ENCODE peak calls at places on chromosomes 13 and 19, in eight cellular contexts. M is fibroblast of mammary gland, F is ovary, J is IMR-90, G is GM23338, N is transverse colon, K is neural crest cell, X is WTC11. P is an unnamed sample.

GRCh38 chr19:41995959-41996797 is 2.1 kb upstream of the ATP1A3 start:
- DNase-seq in K (peak; percentile 49), N (no peak), F (no peak), J (no peak), X (peak; percentile 74), G (peak; percentile 98), M (no peak), P (no peak)

GRCh38 chr19:21603431-21604153 is 98.2 kb downstream of the ZNF429 start:
- DNase-seq in G (peak; percentile 61), J (no peak), M (no peak), X (no peak), K (no peak), F (no peak), N (no peak), P (no peak)

GRCh38 chr13:40961224-40961623 is 57.9 kb downstream of the ELF1 start:
- DNase-seq in N (no peak), K (no peak), J (no peak), M (no peak), X (no peak), F (no peak), G (no peak), P (no peak)

GRCh38 chr13:94139393-94139995 is 340.0 kb downstream of the DCT start:
- DNase-seq in J (peak; percentile 65), G (no peak), M (no peak), K (no peak), X (no peak), N (no peak), F (no peak), P (no peak)

GRCh38 chr19:38684078-38684861 is 36.8 kb downstream of the ACTN4 start:
- DNase-seq in G (no peak), N (peak; percentile 87), F (peak; percentile 53), J (peak; percentile 91), M (peak; percentile 94), K (no peak), X (no peak), P (peak; percentile 96)

GRCh38 chr19:20413705-20414104 is 151.9 kb downstream of the ZNF737 start:
- DNase-seq in N (no peak), F (no peak), M (no peak), X (no peak), J (no peak), K (no peak), G (no peak), P (no peak)

GRCh38 chr13:106129273-106129672 is 406.2 kb downstream of the EFNB2 start:
- DNase-seq in G (no peak), F (no peak), X (no peak), K (no peak), J (no peak), N (no peak), M (no peak), P (no peak)

GRCh38 chr13:20528451-20528850 is 2.8 kb upstream of the CRYL1 start:
- DNase-seq in G (no peak), K (no peak), M (no peak), N (no peak), F (no peak), J (no peak), X (no peak), P (no peak)

GRCh38 chr13:89361909-89362308 is 1690.7 kb downstream of the SLITRK5 start:
- DNase-seq in J (peak; percentile 0), N (no peak), K (no peak), X (no peak), F (no peak), M (peak; percentile 2), G (no peak), P (no peak)

GRCh38 chr13:46885018-46885417 is 11.8 kb downstream of the HTR2A start:
- DNase-seq in G (no peak), M (peak; percentile 58), F (no peak), J (peak; percentile 49), N (no peak), X (no peak), K (no peak), P (no peak)

GRCh38 chr19:13633109-13633508 is 126.8 kb upstream of the CACNA1A start:
- DNase-seq in F (no peak), G (peak; percentile 60), N (peak; percentile 85), X (no peak), K (no peak), J (peak; percentile 79), M (peak; percentile 58), P (peak; percentile 41)

GRCh38 chr13:23753523-23753922 is 135.7 kb downstream of the MIPEP start:
- DNase-seq in F (no peak), X (no peak), N (no peak), G (peak; percentile 31), K (no peak), M (peak; percentile 45), J (peak; percentile 68), P (peak; percentile 41)

GRCh38 chr19:47399198-47399597 is 20.1 kb downstream of the MEIS3 start:
- DNase-seq in M (no peak), N (no peak), K (no peak), X (no peak), J (no peak), F (no peak), G (peak; percentile 63), P (no peak)

GRCh38 chr13:43268632-43269031 is 245.2 kb downstream of the DNAJC15 start:
- DNase-seq in X (no peak), J (no peak), F (no peak), G (no peak), N (no peak), K (no peak), M (no peak), P (no peak)

GRCh38 chr13:113062691-113063090 is 42.9 kb upstream of the F7 start:
- DNase-seq in G (no peak), M (no peak), F (no peak), K (no peak), J (no peak), N (no peak), X (no peak), P (no peak)

GRCh38 chr13:99434258-99434788 is 66.9 kb upstream of the TM9SF2 start:
- DNase-seq in X (peak; percentile 53), M (no peak), G (peak; percentile 73), F (no peak), K (no peak), J (no peak), N (peak; percentile 44), P (no peak)

GRCh38 chr13:70816853-70817252 is 708.6 kb upstream of the KLHL1 start:
- DNase-seq in N (no peak), X (no peak), F (no peak), M (no peak), J (peak; percentile 34), K (no peak), G (no peak), P (no peak)

GRCh38 chr13:105441406-105441805 is 1094.1 kb downstream of the EFNB2 start:
- DNase-seq in G (no peak), K (no peak), M (no peak), X (no peak), N (no peak), J (no peak), F (no peak), P (no peak)

GRCh38 chr13:23735329-23735728 is 153.9 kb downstream of the MIPEP start:
- DNase-seq in X (no peak), K (no peak), N (no peak), F (no peak), M (no peak), J (no peak), G (no peak), P (no peak)

GRCh38 chr19:7833225-7834156 is 3.5 kb downstream of the EVI5L start:
- DNase-seq in M (peak; percentile 89), J (peak; percentile 33), G (no peak), N (peak; percentile 91), X (no peak), K (no peak), F (no peak), P (peak; percentile 74)

GRCh38 chr13:107376393-107377085 is 808.6 kb upstream of the ARGLU1 start:
- DNase-seq in N (no peak), M (no peak), X (no peak), G (no peak), K (no peak), F (no peak), J (peak; percentile 18), P (no peak)

DNA sequence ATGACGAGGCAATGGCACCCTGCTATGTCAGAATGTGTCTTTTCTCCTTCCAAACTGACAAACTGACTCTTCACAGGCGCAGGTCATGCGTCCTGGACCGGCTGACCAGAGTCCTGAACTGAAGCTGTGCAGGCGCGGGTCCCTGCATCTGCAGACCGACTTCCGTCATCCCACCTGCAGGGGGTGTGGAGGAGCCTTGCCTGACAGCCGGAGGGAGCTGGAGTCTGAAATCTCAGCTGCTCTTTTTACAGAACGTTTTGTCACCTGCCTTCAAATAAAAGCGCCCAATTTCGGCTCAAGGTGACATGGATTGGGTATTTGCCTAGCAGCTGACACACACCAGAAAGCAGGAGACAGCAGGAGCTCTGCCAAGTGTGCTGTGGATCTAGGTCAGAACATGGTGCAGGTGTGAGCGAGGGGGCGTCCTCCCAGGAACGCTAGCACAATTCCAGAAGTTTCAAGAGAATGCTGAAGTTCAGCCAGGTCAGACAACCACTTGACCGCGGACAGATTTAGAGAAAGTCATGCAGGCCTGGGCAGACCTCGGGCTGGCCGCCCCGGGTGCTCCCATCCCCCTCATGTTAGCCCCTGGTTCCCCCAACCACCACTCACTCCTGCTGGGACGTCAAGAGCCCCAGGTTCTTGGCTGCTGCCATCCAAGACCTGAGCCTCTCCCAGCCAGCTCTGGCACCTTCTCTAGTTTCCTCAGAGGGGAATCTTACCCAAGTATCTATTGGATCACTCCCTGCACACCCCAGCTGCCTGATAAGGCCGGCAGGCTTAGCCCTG is 32.8 kb downstream of the ELL start:
- DNase-seq in M (no peak), J (no peak), X (peak; percentile 73), N (peak; percentile 45), G (peak; percentile 85), K (peak; percentile 53), F (no peak), P (peak; percentile 22)
- TF ChIP-seq CTCF in M (peak; percentile 25), J (peak; percentile 29), X (no peak), N (peak; percentile 27), G (peak; percentile 68), K (peak; percentile 54), F (no peak), P (no peak)

DNA sequence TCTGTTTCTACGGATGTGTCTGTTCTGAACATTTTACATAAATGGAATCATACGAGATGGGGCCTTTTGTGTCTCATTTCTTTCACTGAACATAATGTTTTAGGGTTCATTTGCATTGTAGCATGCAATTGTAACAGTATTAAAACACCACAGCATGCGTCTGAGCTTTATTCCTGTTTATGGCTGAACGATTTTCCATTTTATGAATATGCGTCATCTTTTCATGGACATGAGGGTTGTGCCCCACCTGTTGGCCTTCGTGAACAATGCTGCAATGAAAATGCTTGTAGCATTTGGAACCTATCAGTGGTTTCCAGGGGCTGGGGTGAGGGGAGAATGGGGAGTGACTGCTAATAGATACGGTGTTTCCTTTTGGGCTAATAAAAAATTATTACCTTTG is 5.1 kb downstream of the OR10H1 start:
- DNase-seq in G (no peak), J (no peak), M (peak; percentile 0), F (no peak), K (no peak), N (peak; percentile 46), X (no peak), P (no peak)
- TF ChIP-seq CTCF in G (no peak), J (no peak), M (no peak), F (no peak), K (no peak), N (peak; percentile 51), X (no peak), P (no peak)

GRCh38 chr13:111210488-111210887 is 95.4 kb downstream of the ARHGEF7 start:
- DNase-seq in K (no peak), N (no peak), J (peak; percentile 91), F (no peak), M (peak; percentile 76), G (no peak), X (no peak), P (no peak)
- TF ChIP-seq CTCF in K (no peak), N (no peak), J (no peak), F (no peak), M (no peak), G (no peak), X (no peak), P (no peak)

GRCh38 chr19:49678970-49679831 is 2.1 kb downstream of the PRMT1 start:
- DNase-seq in J (no peak), G (no peak), M (no peak), F (peak; percentile 48), X (no peak), N (no peak), K (no peak), P (no peak)
- TF ChIP-seq CTCF in J (no peak), G (no peak), M (no peak), F (no peak), X (no peak), N (no peak), K (no peak), P (no peak)